ENCODE peak calls at places on chromosomes 5 and 9, in six cellular contexts. D is H54, A is GM12891, X is skeletal muscle cell, M is psoas muscle, G is nucleus accumbens. T is an unnamed sample.

GRCh38 chr9:20032413-20033006 is 243.7 kb upstream of the SLC24A2 start:
- DNase-seq in X (peak; percentile 11), G (no peak), D (no peak), M (no peak), A (no peak), T (no peak)

GRCh38 chr5:164362835-164363234 is 857.4 kb downstream of the MAT2B start:
- DNase-seq in A (no peak), X (no peak), G (no peak), M (no peak), D (no peak), T (no peak)

GRCh38 chr9:86765736-86766410 is 181.4 kb downstream of the GAS1 start:
- DNase-seq in G (no peak), D (no peak), X (no peak), M (no peak), A (no peak), T (no peak)

GRCh38 chr5:134818776-134819175 is 27.0 kb upstream of the C5orf24 start:
- DNase-seq in X (no peak), M (no peak), A (no peak), G (no peak), D (no peak), T (no peak)

GRCh38 chr5:14105717-14106435 is 37.3 kb upstream of the TRIO start:
- DNase-seq in M (peak; percentile 21), A (no peak), X (peak; percentile 77), D (peak; percentile 67), G (no peak), T (peak; percentile 57)

GRCh38 chr9:84953797-84954695 is 284.5 kb downstream of the NTRK2 start:
- DNase-seq in M (peak; percentile 74), A (peak; percentile 47), G (peak; percentile 76), D (peak; percentile 73), X (no peak), T (no peak)

GRCh38 chr5:123099514-123100151 is 10.6 kb downstream of the PRDM6 start:
- DNase-seq in D (no peak), M (peak; percentile 30), G (no peak), A (no peak), X (no peak), T (no peak)

GRCh38 chr9:113298924-113299770 is 4.0 kb downstream of the RNF183 start:
- DNase-seq in D (no peak), X (no peak), G (no peak), A (no peak), M (no peak), T (no peak)

GRCh38 chr5:158170060-158170459 is 311.1 kb upstream of the CLINT1 start:
- DNase-seq in A (no peak), D (no peak), M (no peak), G (no peak), X (no peak), T (no peak)

GRCh38 chr5:53403291-53403690 is 77.1 kb upstream of the FST start:
- DNase-seq in A (no peak), M (no peak), X (no peak), D (no peak), G (no peak), T (no peak)

GRCh38 chr9:136619742-136620440 is 42.8 kb upstream of the EGFL7 start:
- DNase-seq in G (no peak), M (peak; percentile 53), D (no peak), A (no peak), X (no peak), T (no peak)

GRCh38 chr5:75584641-75585040 is 26.6 kb upstream of the ANKDD1B start:
- DNase-seq in D (no peak), A (no peak), X (no peak), G (no peak), M (no peak), T (no peak)

GRCh38 chr9:99118782-99119466 is 14.0 kb downstream of the TGFBR1 start:
- DNase-seq in M (no peak), D (no peak), X (no peak), A (no peak), G (no peak), T (no peak)

GRCh38 chr5:60844429-60844890 is 391 bp upstream of the ELOVL7 start:
- DNase-seq in D (peak; percentile 45), G (no peak), M (no peak), A (no peak), X (no peak), T (no peak)

GRCh38 chr9:129669946-129670345 is 4.5 kb downstream of the PRRX2 start:
- DNase-seq in A (no peak), M (no peak), G (no peak), D (no peak), X (no peak), T (no peak)

GRCh38 chr5:15585128-15585527 is 85.1 kb downstream of the FBXL7 start:
- DNase-seq in A (no peak), D (no peak), X (no peak), M (no peak), G (no peak), T (no peak)

GRCh38 chr9:36843964-36844363 is 190.1 kb downstream of the PAX5 start:
- DNase-seq in G (no peak), A (no peak), M (no peak), D (no peak), X (no peak), T (no peak)

GRCh38 chr9:98428452-98428851 is 173.0 kb upstream of the TBC1D2 start:
- DNase-seq in D (no peak), X (no peak), M (no peak), G (no peak), A (no peak), T (no peak)

GRCh38 chr5:124093658-124094057 is 581.7 kb downstream of the CSNK1G3 start:
- DNase-seq in M (no peak), D (no peak), X (no peak), A (no peak), G (no peak), T (no peak)

GRCh38 chr5:136064510-136064909 is 35.7 kb downstream of the TGFBI start:
- DNase-seq in X (no peak), G (no peak), A (no peak), D (no peak), M (no peak), T (no peak)

GRCh38 chr5:110333384-110333783 is 393.1 kb downstream of the TMEM232 start:
- DNase-seq in M (no peak), A (no peak), G (no peak), D (no peak), X (peak; percentile 6), T (no peak)

GRCh38 chr5:1268666-1269065 is 26.2 kb downstream of the TERT start:
- DNase-seq in G (no peak), D (no peak), X (no peak), A (no peak), M (no peak), T (no peak)

GRCh38 chr9:22148876-22149637 is 140.0 kb upstream of the CDKN2B start:
- DNase-seq in A (no peak), M (no peak), D (no peak), X (no peak), G (no peak), T (no peak)

GRCh38 chr5:137096149-137097103 is 402.7 kb downstream of the SPOCK1 start:
- DNase-seq in G (no peak), A (no peak), M (no peak), D (no peak), X (no peak), T (no peak)

GRCh38 chr9:92158097-92158601 is 42.9 kb upstream of the SPTLC1 start:
- DNase-seq in D (no peak), X (no peak), A (no peak), M (no peak), G (no peak), T (no peak)

T was measured in AG04450.